ENCODE peak calls at places on chromosomes 16 and 17, in six cellular contexts. Y, F, D, O, H and V are unnamed samples.
A peak's percentile ranks its signal among the peaks of the same experiment; 100 is the strongest.

GRCh38 chr17:67107811-67108210 is 63.5 kb downstream of the CACNG1 start:
- DNase-seq in F (no peak), Y (no peak), H (no peak), D (no peak), O (no peak), V (no peak)

GRCh38 chr16:56603589-56603988 is 4.8 kb upstream of the MT2A start:
- DNase-seq in F (no peak), O (no peak), Y (peak; percentile 59), D (no peak), H (no peak), V (no peak)

GRCh38 chr16:53083123-53083522 is 28.3 kb downstream of the CHD9 start:
- DNase-seq in F (no peak), D (no peak), Y (peak; percentile 18), O (no peak), H (no peak), V (no peak)

GRCh38 chr17:77285594-77286390 is 145.0 kb downstream of the SEC14L1 start:
- DNase-seq in Y (no peak), H (no peak), F (peak; percentile 85), O (no peak), D (peak; percentile 98), V (no peak)

GRCh38 chr17:13421581-13421980 is 180.1 kb downstream of the HS3ST3A1 start:
- DNase-seq in Y (no peak), H (no peak), F (no peak), D (no peak), O (no peak), V (no peak)

GRCh38 chr16:53053967-53054669 is 673 bp upstream of the CHD9 start:
- DNase-seq in D (no peak), Y (peak; percentile 48), H (no peak), O (no peak), F (no peak), V (no peak)

GRCh38 chr16:79483336-79483735 is 117.2 kb downstream of the MAF start:
- DNase-seq in H (no peak), D (no peak), O (no peak), F (no peak), Y (no peak), V (no peak)

GRCh38 chr17:32489320-32490100 is 2.7 kb downstream of the CDK5R1 start:
- DNase-seq in O (no peak), Y (no peak), D (no peak), H (no peak), F (no peak), V (no peak)

GRCh38 chr16:72990003-72990521 is 57.9 kb downstream of the ZFHX3 start:
- DNase-seq in O (no peak), D (peak; percentile 73), Y (peak; percentile 87), F (peak; percentile 65), H (no peak), V (no peak)

DNA sequence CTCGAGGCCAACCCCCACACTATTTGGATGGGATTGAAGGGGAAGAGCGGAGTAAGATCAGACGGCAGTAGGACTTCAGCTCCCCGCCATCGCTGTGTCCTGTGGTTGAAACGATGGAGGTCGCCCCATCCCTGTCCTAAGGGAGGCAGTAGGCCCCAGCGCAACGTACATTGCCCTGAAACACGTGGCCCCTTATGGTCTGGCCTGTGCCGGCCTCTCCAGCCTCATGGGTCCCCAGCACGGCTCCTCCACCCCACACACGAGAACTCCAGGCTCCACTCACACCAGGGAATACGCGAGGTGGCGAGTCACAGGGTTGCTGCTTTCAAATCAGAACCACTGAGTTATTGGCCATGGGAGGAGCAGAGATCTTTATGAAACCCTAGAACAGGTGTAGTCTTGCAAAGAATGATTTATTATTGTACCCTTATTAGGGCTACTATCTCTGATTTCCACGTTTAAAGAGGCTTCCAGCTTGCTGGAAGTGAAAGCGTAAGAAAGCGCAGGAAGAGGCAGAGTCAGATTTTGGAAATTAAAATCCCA is 669 bp upstream of the DCTPP1 start:
- DNase-seq in F (no peak), Y (no peak), O (no peak), H (no peak), D (no peak), V (no peak)
- TF ChIP-seq CTCF in F (no peak), Y (peak; percentile 4), O (peak; percentile 48), H (no peak), D (peak; percentile 74), V (peak; percentile 40)

GRCh38 chr16:15034266-15035162 is 21.4 kb downstream of the NTAN1 start:
- DNase-seq in F (no peak), Y (peak; percentile 56), D (peak; percentile 32), O (no peak), H (no peak), V (no peak)
- TF ChIP-seq CTCF in F (no peak), Y (no peak), D (no peak), O (no peak), H (no peak), V (no peak)

GRCh38 chr16:88759245-88759975 is 25.6 kb downstream of the PIEZO1 start:
- DNase-seq in O (peak; percentile 54), D (no peak), H (peak; percentile 64), F (no peak), Y (no peak), V (no peak)
- TF ChIP-seq CTCF in O (no peak), D (no peak), H (no peak), F (no peak), Y (no peak), V (no peak)

GRCh38 chr16:84746875-84747274 is 47.1 kb downstream of the USP10 start:
- DNase-seq in D (no peak), Y (no peak), O (no peak), H (no peak), F (no peak), V (no peak)

GRCh38 chr16:84749815-84750214 is 50.0 kb downstream of the USP10 start:
- DNase-seq in Y (no peak), O (no peak), H (no peak), D (no peak), F (no peak), V (no peak)

GRCh38 chr16:84746231-84746630 is 46.4 kb downstream of the USP10 start:
- DNase-seq in Y (no peak), O (no peak), F (no peak), H (no peak), D (no peak), V (no peak)

GRCh38 chr16:84751241-84751640 is 51.4 kb downstream of the USP10 start:
- DNase-seq in F (no peak), H (peak; percentile 68), O (no peak), D (no peak), Y (no peak), V (no peak)

DNA sequence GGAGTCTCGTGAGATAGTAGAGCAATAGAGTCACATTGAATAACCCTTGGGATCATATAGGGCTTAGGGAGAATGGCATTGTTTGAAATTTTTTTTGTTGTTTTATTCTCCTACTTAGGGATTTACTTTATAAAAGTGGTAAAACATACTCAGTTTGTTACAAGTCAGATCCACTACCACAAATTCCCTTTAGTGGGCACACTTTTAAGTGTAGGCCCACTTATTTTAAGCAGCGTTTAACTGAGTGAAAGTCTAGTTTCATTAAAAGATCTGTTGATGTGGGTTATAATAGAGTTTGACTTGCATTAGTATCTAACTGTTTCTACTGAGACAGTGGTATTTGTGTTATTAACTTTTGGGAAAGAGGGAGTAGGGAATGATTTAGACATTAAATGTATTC is 49.3 kb downstream of the USP10 start:
- DNase-seq in D (no peak), H (no peak), Y (no peak), O (no peak), F (no peak), V (no peak)
- TF ChIP-seq CTCF in D (no peak), H (no peak), Y (no peak), O (no peak), F (no peak), V (no peak)

GRCh38 chr16:1983544-1984346 is at the start of gene GFER:
- DNase-seq in F (peak; percentile 52), O (no peak), Y (peak; percentile 87), H (peak; percentile 78), D (no peak), V (peak; percentile 71)
- TF ChIP-seq CTCF in F (peak; percentile 22), O (peak; percentile 14), Y (peak; percentile 45), H (peak; percentile 29), D (peak; percentile 50), V (no peak)

DNA sequence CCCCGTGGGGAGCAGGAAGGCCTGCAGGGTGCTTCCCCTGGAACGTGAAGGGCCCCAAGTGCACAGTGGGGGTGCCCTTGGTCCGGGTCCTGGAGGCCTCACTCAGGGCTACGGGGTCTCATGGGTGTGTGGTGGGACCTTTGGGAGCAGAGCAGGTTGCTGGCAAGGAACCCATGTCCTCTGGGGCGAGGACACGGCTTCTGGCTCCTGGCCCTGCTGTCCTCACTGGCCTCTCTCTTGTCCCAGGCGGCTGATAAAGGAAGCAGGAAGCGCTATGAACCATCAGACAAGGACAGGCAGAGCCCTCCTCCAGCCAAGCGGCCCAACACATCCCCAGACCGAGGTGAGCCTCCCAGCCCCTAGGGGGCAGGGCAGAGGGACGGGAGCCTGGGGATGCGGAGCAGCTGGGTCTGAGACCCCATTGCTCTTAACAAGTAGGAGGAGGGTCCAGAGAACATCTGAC is 9.8 kb upstream of the IL17C start:
- DNase-seq in O (no peak), Y (peak; percentile 43), F (no peak), D (no peak), H (no peak), V (no peak)
- TF ChIP-seq CTCF in O (peak; percentile 21), Y (peak; percentile 49), F (peak; percentile 33), D (peak; percentile 32), H (peak; percentile 15), V (no peak)

DNA sequence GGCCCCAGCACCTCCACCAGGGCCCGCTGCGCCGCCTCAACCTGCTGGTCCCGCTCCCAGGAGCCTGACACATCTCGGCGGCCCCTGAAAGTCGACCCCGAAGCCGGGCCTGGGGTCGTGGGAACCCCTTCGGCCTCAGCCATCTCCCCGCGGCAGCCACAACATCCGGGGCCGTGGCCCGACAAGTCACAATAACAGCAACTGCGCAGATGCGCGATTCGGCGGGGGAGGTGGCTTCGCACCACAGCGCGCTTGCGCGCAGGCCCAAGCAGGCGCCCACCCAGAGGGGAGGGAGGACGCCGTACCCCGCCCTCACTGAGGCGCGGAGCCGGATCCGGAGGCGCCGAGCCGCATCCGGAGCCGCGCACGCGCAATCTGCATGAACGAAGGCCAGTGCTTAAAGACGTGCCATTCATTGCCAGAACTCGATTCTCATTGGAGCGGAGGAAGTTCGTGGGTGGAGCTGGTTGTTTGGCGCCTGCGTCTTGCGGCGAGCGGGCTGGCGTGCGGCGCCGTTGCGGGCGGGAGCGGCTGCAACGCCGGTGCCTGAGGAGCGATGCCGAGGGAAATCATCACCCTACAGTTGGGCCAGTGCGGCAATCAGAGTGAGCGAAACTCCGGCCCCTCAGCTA is at the start of the genes RETREG3 and TUBG1:
- DNase-seq in Y (peak; percentile 96), F (peak; percentile 97), H (peak; percentile 97), D (peak; percentile 98), O (peak; percentile 99), V (peak; percentile 99)
- TF ChIP-seq CTCF in Y (no peak), F (peak; percentile 56), H (no peak), D (no peak), O (no peak), V (no peak)